ENCODE peak calls at places on chromosomes 3 and 15, in ten cellular contexts. A, Z, F, T, E, J, Y, N, R and C are unnamed samples.

GRCh38 chr3:167978071-167978470 is 117.7 kb downstream of the GOLIM4 start:
- DNase-seq in F (no peak), R (no peak), Y (no peak), A (no peak), N (no peak), Z (peak; percentile 76), T (peak; percentile 5), E (no peak), J (no peak), C (no peak)

GRCh38 chr3:185270262-185270955 is 16.6 kb upstream of the EHHADH start:
- DNase-seq in Y (no peak), E (no peak), N (no peak), A (no peak), Z (no peak), T (peak; percentile 41), F (no peak), J (no peak), R (peak; percentile 31), C (no peak)

GRCh38 chr15:82081904-82082810 is 36.3 kb upstream of the MEX3B start:
- DNase-seq in N (no peak), J (no peak), A (no peak), Y (no peak), E (no peak), T (peak; percentile 96), R (peak; percentile 93), F (no peak), Z (no peak), C (peak; percentile 49)

GRCh38 chr3:34020761-34021635 is 222.6 kb downstream of the PDCD6IP start:
- DNase-seq in R (no peak), A (no peak), T (no peak), J (no peak), N (no peak), E (no peak), Y (peak; percentile 82), Z (no peak), F (no peak), C (no peak)

GRCh38 chr3:193488741-193489140 is 66.0 kb downstream of the ATP13A4 start:
- DNase-seq in E (peak; percentile 27), T (no peak), R (no peak), F (no peak), Y (no peak), A (no peak), J (no peak), Z (no peak), N (no peak), C (no peak)

GRCh38 chr3:104519068-104519467 is 847.6 kb upstream of the ALCAM start:
- DNase-seq in R (no peak), J (no peak), N (no peak), E (no peak), Y (no peak), T (no peak), F (no peak), Z (no peak), A (no peak), C (no peak)

GRCh38 chr15:78037328-78037727 is 40.2 kb downstream of the TBC1D2B start:
- DNase-seq in F (no peak), E (no peak), Z (no peak), A (no peak), R (no peak), N (peak; percentile 16), J (no peak), Y (no peak), T (no peak), C (no peak)

GRCh38 chr3:188212308-188212969 is 58.5 kb downstream of the LPP start:
- DNase-seq in Y (no peak), R (peak; percentile 89), A (peak; percentile 17), E (no peak), J (no peak), N (peak; percentile 57), Z (no peak), F (no peak), T (no peak), C (no peak)

DNA sequence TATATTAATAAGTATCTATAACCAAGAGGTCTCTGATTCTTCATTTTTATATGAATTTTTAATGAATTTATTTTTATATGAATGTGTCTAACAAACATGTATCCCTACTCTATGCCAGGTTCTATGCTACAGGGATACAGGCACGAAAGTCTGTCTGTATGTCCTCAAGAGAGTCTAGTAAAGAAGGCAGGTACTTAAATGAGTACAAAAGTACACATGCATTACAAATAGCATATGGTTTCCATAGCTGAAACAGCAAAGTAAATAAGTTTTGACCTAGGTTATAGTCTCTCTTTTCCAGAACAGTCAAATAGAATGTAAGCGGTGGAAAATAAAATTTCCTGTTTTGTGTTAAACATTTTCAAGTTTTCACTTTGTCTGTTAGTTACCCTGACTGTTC is 13.3 kb upstream of the ABHD10 start:
- DNase-seq in T (no peak), J (no peak), E (no peak), A (no peak), Z (no peak), N (no peak), Y (no peak), R (no peak), F (no peak), C (no peak)
- H3K36me3 ChIP-seq in T (peaks cover 51% of the 10 kb centered on the region), J (no peaks in the 10 kb centered on the region), E (no peaks in the 10 kb centered on the region), A (no peaks in the 10 kb centered on the region), Z (peaks cover 35% of the 10 kb centered on the region), N (peaks cover 10% of the 10 kb centered on the region), Y (no peaks in the 10 kb centered on the region), R (peaks cover 1% of the 10 kb centered on the region), F (peaks cover 46% of the 10 kb centered on the region), C (no peaks in the 10 kb centered on the region)

GRCh38 chr3:187136347-187136746 is 2.9 kb downstream of the RPL39L start:
- DNase-seq in A (no peak), R (no peak), F (no peak), Y (no peak), T (no peak), E (no peak), J (no peak), N (no peak), Z (no peak), C (no peak)

GRCh38 chr3:187136936-187137335 is 2.4 kb downstream of the RPL39L start:
- DNase-seq in Y (no peak), F (no peak), J (no peak), A (no peak), R (peak; percentile 74), T (peak; percentile 49), N (no peak), Z (no peak), E (no peak), C (no peak)

GRCh38 chr3:187139126-187139894 is at the start of gene RPL39L:
- DNase-seq in E (peak; percentile 75), T (peak; percentile 77), N (peak; percentile 73), R (peak; percentile 76), F (peak; percentile 83), Z (peak; percentile 81), A (peak; percentile 71), J (peak; percentile 72), Y (peak; percentile 98), C (peak; percentile 84)

GRCh38 chr3:187139895-187140253 is 578 bp upstream of the RPL39L start:
- DNase-seq in A (no peak), E (no peak), J (no peak), N (no peak), T (no peak), Z (no peak), R (no peak), Y (no peak), F (no peak), C (no peak)
- TF ChIP-seq CTCF in A (no peak), E (no peak), J (peak; percentile 6), N (no peak), T (no peak), Z (no peak), R (no peak), Y (peak; percentile 42), F (no peak), C (no peak)

GRCh38 chr15:34753236-34753894 is 1.4 kb downstream of the GJD2 start:
- DNase-seq in Z (no peak), T (peak; percentile 50), N (no peak), Y (no peak), J (no peak), R (peak; percentile 71), F (peak; percentile 14), A (peak; percentile 43), E (peak; percentile 50), C (no peak)

GRCh38 chr15:34757262-34757661 is 2.5 kb upstream of the GJD2 start:
- DNase-seq in J (no peak), E (no peak), Z (no peak), F (no peak), R (no peak), N (no peak), A (no peak), T (no peak), Y (no peak), C (no peak)

GRCh38 chr15:34754674-34755418 is at the start of gene GJD2:
- DNase-seq in N (no peak), E (peak; percentile 9), A (no peak), Z (no peak), R (no peak), J (no peak), Y (no peak), F (no peak), T (no peak), C (no peak)

GRCh38 chr15:34755419-34755773 is 598 bp upstream of the GJD2 start:
- DNase-seq in N (no peak), E (no peak), A (no peak), F (no peak), R (no peak), J (no peak), T (no peak), Z (no peak), Y (no peak), C (no peak)

DNA sequence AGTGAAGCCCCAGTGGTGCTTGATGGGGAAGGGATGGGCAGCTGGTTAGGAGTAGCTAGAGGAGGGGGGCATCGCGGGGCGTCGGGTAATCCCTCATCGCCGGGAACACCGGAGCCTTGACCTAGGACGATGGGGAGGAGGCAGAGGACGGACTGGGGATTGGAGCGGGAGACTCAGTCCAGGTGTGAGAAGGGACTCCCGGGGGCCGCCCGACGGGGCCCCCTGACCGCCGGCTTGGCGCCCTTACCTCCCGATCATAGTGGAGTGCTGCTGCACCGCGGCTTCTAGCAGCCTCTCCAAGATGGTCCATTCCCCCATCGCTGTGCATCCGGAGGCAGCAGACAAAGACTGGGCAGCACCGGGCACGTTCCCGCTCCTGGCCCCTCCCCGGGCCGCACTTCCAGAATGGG is 622 bp downstream of the GJD2 start:
- DNase-seq in F (no peak), N (no peak), Y (no peak), E (no peak), T (no peak), Z (no peak), R (no peak), J (no peak), A (no peak), C (peak; percentile 46)
- H3K4me3 ChIP-seq in F (peak overlapping the region; percentile 62), N (peak overlapping the region; percentile 53), Y (no peak overlapping the region), E (no peak overlapping the region), T (no peak overlapping the region), Z (no peak overlapping the region), R (no peak overlapping the region), J (peak overlapping the region; percentile 59), A (no peak overlapping the region), C (no peak overlapping the region)

DNA sequence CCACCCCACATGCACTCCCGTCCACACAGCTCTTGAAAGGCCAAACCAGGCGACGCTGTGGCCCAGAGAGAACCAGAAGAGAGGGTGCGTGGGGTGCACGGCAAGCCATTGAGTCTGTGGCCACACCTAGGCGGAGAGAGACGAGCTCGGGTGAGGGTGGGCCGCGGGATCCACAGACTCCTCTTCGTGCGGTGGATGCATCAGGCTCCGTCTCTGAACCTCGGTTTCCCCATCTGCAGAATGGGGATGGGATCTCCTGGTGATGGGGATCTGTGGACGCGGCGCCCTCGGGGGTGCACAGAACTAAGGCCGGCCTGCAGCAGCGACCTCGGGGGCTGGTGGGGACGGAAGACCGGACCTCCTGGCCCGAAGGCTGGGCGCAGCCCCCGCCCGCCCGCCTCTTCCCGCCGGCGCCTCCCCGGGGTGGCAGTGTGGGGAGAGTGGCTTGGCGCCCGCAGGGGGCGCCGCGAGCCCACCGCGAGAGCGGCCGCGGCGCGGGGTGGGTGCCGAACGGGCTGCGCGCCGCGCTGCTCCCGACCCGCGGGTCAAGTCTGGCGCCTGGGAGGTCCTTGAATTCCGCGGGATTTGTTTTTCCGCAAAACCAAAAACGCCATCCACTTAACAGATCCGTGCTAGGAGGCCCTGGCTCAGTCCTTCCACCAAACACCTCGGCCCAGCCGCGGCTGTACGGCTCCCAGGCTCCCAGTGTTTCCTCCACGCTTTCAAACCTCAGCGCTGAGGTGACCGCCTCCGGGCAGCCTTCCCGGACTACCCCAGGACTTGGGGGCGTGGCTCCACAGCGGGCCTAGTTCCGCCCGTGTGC is 13.2 kb upstream of the ADPGK start:
- DNase-seq in E (peak; percentile 6), A (peak; percentile 38), Z (peak; percentile 43), F (peak; percentile 44), T (no peak), R (peak; percentile 16), N (no peak), J (no peak), Y (peak; percentile 40), C (peak; percentile 68)
- H3K36me3 ChIP-seq in E (no peaks in the 10 kb centered on the region), A (no peaks in the 10 kb centered on the region), Z (no peaks in the 10 kb centered on the region), F (no peaks in the 10 kb centered on the region), T (no peaks in the 10 kb centered on the region), R (no peaks in the 10 kb centered on the region), N (no peaks in the 10 kb centered on the region), J (no peaks in the 10 kb centered on the region), Y (no peaks in the 10 kb centered on the region), C (no peaks in the 10 kb centered on the region)